ENCODE peak calls at places on chromosomes 16 and 17, in seven cellular contexts. P is Caki2, L is GM04504, N is iris pigment epithelial cell, D is AG09319, B is RPMI8226, V is astrocyte of the hippocampus. A is an unnamed sample.

GRCh38 chr16:67155305-67156145 is 4.2 kb downstream of the TRADD start:
- DNase-seq in P (peak; percentile 51), L (peak; percentile 40), N (peak; percentile 69), D (no peak), B (peak; percentile 89), V (peak; percentile 91), A (peak; percentile 100)

GRCh38 chr17:6823011-6823442 is 8.5 kb downstream of the TEKT1 start:
- DNase-seq in P (peak; percentile 13), L (peak; percentile 28), N (peak; percentile 57), D (no peak), B (no peak), V (peak; percentile 63), A (no peak)

GRCh38 chr17:82664701-82665182 is 16.5 kb upstream of the WDR45B start:
- DNase-seq in P (no peak), L (no peak), N (no peak), D (no peak), B (no peak), V (peak; percentile 36), A (no peak)

GRCh38 chr17:77385750-77386501 is 245.2 kb downstream of the SEC14L1 start:
- DNase-seq in P (peak; percentile 60), L (no peak), N (no peak), D (no peak), B (no peak), V (no peak), A (no peak)

GRCh38 chr16:30743690-30744089 is 4.5 kb upstream of the PHKG2 start:
- DNase-seq in P (no peak), L (no peak), N (no peak), D (no peak), B (no peak), V (no peak), A (no peak)

GRCh38 chr16:7624871-7625766 is 292.5 kb downstream of the RBFOX1 start:
- DNase-seq in P (no peak), L (no peak), N (no peak), D (no peak), B (no peak), V (no peak), A (no peak)

GRCh38 chr16:87100306-87101058 is 216.7 kb downstream of the C16orf95 start:
- DNase-seq in P (no peak), L (no peak), N (no peak), D (no peak), B (no peak), V (no peak), A (no peak)

GRCh38 chr17:1561420-1562177 is 993 bp downstream of the PITPNA start:
- DNase-seq in P (no peak), L (no peak), N (peak; percentile 37), D (no peak), B (peak; percentile 42), V (peak; percentile 66), A (no peak)

GRCh38 chr16:10619271-10619849 is 39.0 kb upstream of the EMP2 start:
- DNase-seq in P (peak; percentile 15), L (no peak), N (no peak), D (no peak), B (peak; percentile 39), V (peak; percentile 21), A (no peak)

GRCh38 chr17:82152556-82153294 is 54.7 kb upstream of the FASN start:
- DNase-seq in P (no peak), L (no peak), N (no peak), D (no peak), B (no peak), V (no peak), A (no peak)

GRCh38 chr17:44304651-44305050 is 3.8 kb upstream of the RUNDC3A start:
- DNase-seq in P (no peak), L (no peak), N (no peak), D (no peak), B (no peak), V (no peak), A (no peak)

GRCh38 chr16:379961-380836 is 1.6 kb downstream of the PGAP6 start:
- DNase-seq in P (no peak), L (no peak), N (no peak), D (no peak), B (no peak), V (no peak), A (no peak)

GRCh38 chr16:85622683-85623082 is 9.6 kb downstream of the GSE1 start:
- DNase-seq in P (no peak), L (no peak), N (no peak), D (no peak), B (no peak), V (no peak), A (no peak)

GRCh38 chr17:21358682-21359482 is 17.3 kb upstream of the KCNJ12 start:
- DNase-seq in P (no peak), L (no peak), N (peak; percentile 12), D (no peak), B (no peak), V (no peak), A (no peak)

GRCh38 chr17:41773190-41773588 is 13.3 kb downstream of the JUP start:
- DNase-seq in P (peak; percentile 86), L (peak; percentile 38), N (peak; percentile 88), D (no peak), B (no peak), V (peak; percentile 91), A (no peak)

GRCh38 chr17:43645765-43646481 is 15.8 kb downstream of the MEOX1 start:
- DNase-seq in P (no peak), L (no peak), N (peak; percentile 34), D (no peak), B (no peak), V (peak; percentile 60), A (no peak)

GRCh38 chr17:79971651-79972050 is 64.0 kb downstream of the TBC1D16 start:
- DNase-seq in P (no peak), L (no peak), N (no peak), D (no peak), B (no peak), V (no peak), A (no peak)

GRCh38 chr16:11356573-11357331 is 11.5 kb downstream of the RMI2 start:
- DNase-seq in P (no peak), L (peak; percentile 36), N (peak; percentile 54), D (no peak), B (peak; percentile 71), V (peak; percentile 81), A (peak; percentile 50)

GRCh38 chr16:56964243-56965148 is 2.7 kb downstream of the CETP start:
- DNase-seq in P (no peak), L (no peak), N (peak; percentile 85), D (no peak), B (peak; percentile 97), V (peak; percentile 71), A (peak; percentile 88)

GRCh38 chr17:27339836-27340550 is 46.1 kb downstream of the WSB1 start:
- DNase-seq in P (peak; percentile 72), L (no peak), N (peak; percentile 31), D (no peak), B (no peak), V (no peak), A (no peak)

GRCh38 chr17:20151174-20151573 is 142.0 kb downstream of the SPECC1 start:
- DNase-seq in P (no peak), L (no peak), N (no peak), D (no peak), B (no peak), V (no peak), A (no peak)

GRCh38 chr17:78272181-78272913 is 40.9 kb downstream of the TMEM235 start:
- DNase-seq in P (no peak), L (no peak), N (peak; percentile 88), D (no peak), B (peak; percentile 81), V (peak; percentile 37), A (no peak)

GRCh38 chr16:1333854-1334719 is 642 bp downstream of the BAIAP3 start:
- DNase-seq in P (no peak), L (no peak), N (no peak), D (no peak), B (peak; percentile 30), V (no peak), A (no peak)

GRCh38 chr16:1183235-1183907 is 30.5 kb downstream of the CACNA1H start:
- DNase-seq in P (peak; percentile 90), L (peak; percentile 13), N (peak; percentile 71), D (no peak), B (peak; percentile 51), V (peak; percentile 79), A (no peak)

GRCh38 chr17:60554377-60554788 is 28.3 kb upstream of the APPBP2 start:
- DNase-seq in P (peak; percentile 33), L (peak; percentile 78), N (peak; percentile 96), D (peak; percentile 97), B (peak; percentile 67), V (peak; percentile 96), A (no peak)

GRCh38 chr17:82056729-82057621 is 5.3 kb downstream of the GPS1 start:
- DNase-seq in P (no peak), L (no peak), N (no peak), D (no peak), B (no peak), V (no peak), A (no peak)

GRCh38 chr17:35903451-35903850 is 23.3 kb upstream of the CCL5 start:
- DNase-seq in P (no peak), L (no peak), N (no peak), D (no peak), B (no peak), V (no peak), A (no peak)

GRCh38 chr16:50332599-50332998 is 36.2 kb downstream of the BRD7 start:
- DNase-seq in P (no peak), L (no peak), N (no peak), D (no peak), B (no peak), V (no peak), A (no peak)

GRCh38 chr17:46125831-46126230 is 67.4 kb downstream of the KANSL1 start:
- DNase-seq in P (no peak), L (no peak), N (peak; percentile 68), D (no peak), B (no peak), V (peak; percentile 24), A (no peak)

GRCh38 chr17:31715436-31715835 is 143.6 kb downstream of the COPRS start:
- DNase-seq in P (no peak), L (no peak), N (no peak), D (no peak), B (no peak), V (no peak), A (no peak)

GRCh38 chr16:28168991-28169554 is 42.7 kb downstream of the XPO6 start:
- DNase-seq in P (no peak), L (no peak), N (no peak), D (no peak), B (no peak), V (no peak), A (no peak)

GRCh38 chr16:85412911-85413520 is 200.1 kb upstream of the GSE1 start:
- DNase-seq in P (no peak), L (no peak), N (no peak), D (no peak), B (no peak), V (no peak), A (no peak)

GRCh38 chr16:15055141-15056053 is 477 bp downstream of the NTAN1 start:
- DNase-seq in P (no peak), L (no peak), N (peak; percentile 34), D (no peak), B (peak; percentile 74), V (peak; percentile 28), A (peak; percentile 28)

GRCh38 chr17:50651661-50652060 is 17.0 kb downstream of the ABCC3 start:
- DNase-seq in P (no peak), L (no peak), N (no peak), D (no peak), B (no peak), V (no peak), A (no peak)

GRCh38 chr16:67967956-67968439 is 439 bp downstream of the SLC12A4 start:
- DNase-seq in P (no peak), L (no peak), N (peak; percentile 36), D (no peak), B (peak; percentile 56), V (peak; percentile 68), A (no peak)

A was measured in 8988T.